ENCODE peak calls at places on chromosomes 4 and X, in seven cellular contexts. I, Q, G, K, O, X and Y are unnamed samples.

GRCh38 chr4:142818009-142818408 is 28.1 kb downstream of the INPP4B start:
- DNase-seq in I (no peak), K (no peak), X (no peak), Q (no peak), O (no peak), G (no peak), Y (no peak)

GRCh38 chr4:573122-573892 is 2.8 kb downstream of the TMEM271 start:
- DNase-seq in G (no peak), K (no peak), X (no peak), I (no peak), Q (no peak), O (no peak), Y (no peak)

GRCh38 chrX:146907391-146908240 is 93.1 kb upstream of the CXorf51A start:
- DNase-seq in O (no peak), G (no peak), K (no peak), Q (no peak), I (no peak), X (no peak), Y (no peak)

GRCh38 chr4:103095080-103095479 is 4.6 kb downstream of the BDH2 start:
- DNase-seq in I (no peak), O (no peak), Q (no peak), K (no peak), G (no peak), X (no peak), Y (no peak)

GRCh38 chr4:4837316-4837715 is 22.1 kb upstream of the MSX1 start:
- DNase-seq in O (no peak), K (no peak), Q (no peak), X (no peak), I (no peak), G (no peak), Y (no peak)

GRCh38 chrX:70262952-70263567 is 3.1 kb upstream of the P2RY4 start:
- DNase-seq in O (peak), G (peak), X (no peak), K (no peak), Q (peak), I (peak), Y (peak)

GRCh38 chr4:155616112-155616511 is 50.5 kb upstream of the GUCY1A1 start:
- DNase-seq in G (no peak), X (no peak), K (no peak), Q (no peak), I (no peak), O (no peak), Y (no peak)

GRCh38 chr4:17124767-17125166 is 226.3 kb upstream of the LDB2 start:
- DNase-seq in X (no peak), I (peak), O (no peak), G (no peak), Q (no peak), K (no peak), Y (no peak)

GRCh38 chr4:162111078-162111477 is 52.7 kb downstream of the FSTL5 start:
- DNase-seq in K (no peak), G (no peak), Q (no peak), I (no peak), X (no peak), O (no peak), Y (no peak)

GRCh38 chr4:140666889-140667614 is 89.1 kb downstream of the TBC1D9 start:
- DNase-seq in O (no peak), I (peak), X (no peak), Q (no peak), K (no peak), G (no peak), Y (peak)

GRCh38 chr4:6680372-6681034 is 13.2 kb upstream of the S100P start:
- DNase-seq in K (no peak), Q (no peak), X (no peak), I (peak), O (no peak), G (no peak), Y (no peak)

GRCh38 chrX:117978402-117978801 is 138.2 kb downstream of the KLHL13 start:
- DNase-seq in I (no peak), G (no peak), K (no peak), X (no peak), Q (no peak), O (no peak), Y (no peak)

GRCh38 chr4:19944806-19945205 is 306.9 kb upstream of the SLIT2 start:
- DNase-seq in Q (peak), I (no peak), O (no peak), K (no peak), G (no peak), X (no peak), Y (no peak)

GRCh38 chr4:148311493-148311892 is 130.7 kb downstream of the NR3C2 start:
- DNase-seq in Q (no peak), O (no peak), K (no peak), I (no peak), G (no peak), X (no peak), Y (no peak)

GRCh38 chrX:40105016-40105790 is 7.4 kb upstream of the BCOR start:
- DNase-seq in K (no peak), X (no peak), I (peak), Q (peak), O (no peak), G (peak), Y (peak)

GRCh38 chrX:47239898-47240545 is 7.2 kb downstream of the USP11 start:
- DNase-seq in X (no peak), G (no peak), Q (no peak), K (no peak), O (no peak), I (no peak), Y (no peak)

GRCh38 chrX:28625223-28625622 is 38.0 kb downstream of the IL1RAPL1 start:
- DNase-seq in K (no peak), X (no peak), I (no peak), Q (peak), G (no peak), O (no peak), Y (no peak)

GRCh38 chrX:28042826-28043564 is 61.7 kb upstream of the DCAF8L1 start:
- DNase-seq in G (no peak), O (no peak), I (no peak), Q (no peak), K (no peak), X (no peak), Y (no peak)

GRCh38 chrX:136199365-136199764 is 51.8 kb downstream of the MAP7D3 start:
- DNase-seq in G (no peak), I (no peak), Q (no peak), X (no peak), K (no peak), O (no peak), Y (no peak)

GRCh38 chrX:52577464-52578173 is 60.8 kb upstream of the XAGE1B start:
- DNase-seq in X (no peak), O (no peak), G (no peak), K (no peak), Q (no peak), I (no peak), Y (no peak)

GRCh38 chr4:5927116-5927515 is 34.2 kb upstream of the CRMP1 start:
- DNase-seq in G (no peak), I (no peak), K (no peak), X (no peak), Q (no peak), O (no peak), Y (no peak)

GRCh38 chrX:40314070-40314469 is 216.3 kb upstream of the BCOR start:
- DNase-seq in X (no peak), I (no peak), Q (no peak), K (no peak), O (no peak), G (no peak), Y (no peak)

GRCh38 chr4:75048208-75048879 is 115.4 kb downstream of the PARM1 start:
- DNase-seq in I (no peak), G (no peak), O (no peak), Q (no peak), X (no peak), K (no peak), Y (no peak)

GRCh38 chrX:68824152-68824433 is 4.7 kb upstream of the EFNB1 start:
- DNase-seq in O (no peak), Q (no peak), X (no peak), I (no peak), G (no peak), K (no peak), Y (no peak)

GRCh38 chrX:38804481-38805293 is 3.4 kb downstream of the MID1IP1 start:
- DNase-seq in I (peak), Q (peak), K (no peak), X (no peak), O (peak), G (peak), Y (no peak)

GRCh38 chr4:107666134-107666533 is 53.9 kb downstream of the PAPSS1 start:
- DNase-seq in O (no peak), I (peak), X (no peak), G (no peak), Q (no peak), K (no peak), Y (no peak)

GRCh38 chr4:112289407-112290253 is 3.9 kb upstream of the TIFA start:
- DNase-seq in O (no peak), X (no peak), Q (no peak), I (peak), K (no peak), G (no peak), Y (no peak)

GRCh38 chr4:72442715-72443114 is 126.3 kb downstream of the ADAMTS3 start:
- DNase-seq in O (no peak), I (no peak), Q (no peak), K (no peak), G (no peak), X (no peak), Y (no peak)

GRCh38 chr4:99945718-99946345 is 586 bp downstream of the DNAJB14 start:
- DNase-seq in K (no peak), X (no peak), G (no peak), Q (no peak), I (peak), O (no peak), Y (no peak)

GRCh38 chr4:183158062-183158461 is 59.0 kb downstream of the WWC2 start:
- DNase-seq in I (no peak), G (no peak), Q (no peak), O (no peak), K (no peak), X (no peak), Y (no peak)

GRCh38 chrX:152899111-152899873 is 1.4 kb downstream of the ZNF185 start:
- DNase-seq in I (no peak), O (no peak), Q (no peak), X (no peak), G (no peak), K (no peak), Y (no peak)

GRCh38 chr4:119629142-119629471 is 503 bp upstream of the PDE5A start:
- DNase-seq in X (no peak), O (no peak), K (no peak), G (no peak), I (no peak), Q (no peak), Y (no peak)

GRCh38 chr4:112168719-112169500 is 23.7 kb downstream of the FAM241A start:
- DNase-seq in K (no peak), I (no peak), G (no peak), O (no peak), X (no peak), Q (no peak), Y (no peak)

GRCh38 chr4:142405021-142405991 is 440.8 kb downstream of the INPP4B start:
- DNase-seq in I (peak), K (no peak), X (no peak), O (peak), Q (peak), G (peak), Y (peak)

GRCh38 chr4:143406523-143406922 is 69.8 kb downstream of the GAB1 start:
- DNase-seq in I (peak), G (no peak), Q (peak), O (no peak), K (no peak), X (no peak), Y (no peak)

GRCh38 chr4:69517674-69518073 is 22.0 kb upstream of the UGT2B4 start:
- DNase-seq in I (no peak), X (no peak), K (no peak), G (no peak), Q (no peak), O (no peak), Y (no peak)

GRCh38 chrX:127389900-127390299 is 570.4 kb downstream of the PRR32 start:
- DNase-seq in G (no peak), X (no peak), Q (no peak), K (no peak), O (no peak), I (no peak), Y (no peak)

GRCh38 chr4:26377352-26378311 is 56.8 kb downstream of the RBPJ start:
- DNase-seq in G (no peak), X (no peak), I (no peak), Q (no peak), O (no peak), K (no peak), Y (no peak)